ENCODE peak calls at places on chromosomes 7 and 10, in six cellular contexts. One of them, this sample, is unnamed.

GRCh38 chr7:21146642-21147423 is 281.1 kb upstream of the SP4 start:
- DNase-seq in heart right ventricle: no peak
- DNase-seq in COR-L47: no peak
- DNase-seq in stimulated activated CD8-positive, alpha-beta memory T cell treated with anti-CD3 and anti-CD28 coated beads, Interleukin-7, amount 100 ng/mL, for 1 hour: no peak
- DNase-seq in non-pigmented ciliary epithelial cell: no peak
- DNase-seq in SK-N-MC: no peak
- DNase-seq in this sample: no peak

GRCh38 chr10:91381562-91381923 is 28.6 kb upstream of the HECTD2 start:
- DNase-seq in heart right ventricle: no peak
- DNase-seq in COR-L47: no peak
- DNase-seq in stimulated activated CD8-positive, alpha-beta memory T cell treated with anti-CD3 and anti-CD28 coated beads, Interleukin-7, amount 100 ng/mL, for 1 hour: no peak
- DNase-seq in non-pigmented ciliary epithelial cell: no peak
- DNase-seq in SK-N-MC: no peak
- DNase-seq in this sample: no peak

GRCh38 chr10:85100495-85100894 is 772.1 kb downstream of the CCSER2 start:
- DNase-seq in heart right ventricle: no peak
- DNase-seq in COR-L47: no peak
- DNase-seq in stimulated activated CD8-positive, alpha-beta memory T cell treated with anti-CD3 and anti-CD28 coated beads, Interleukin-7, amount 100 ng/mL, for 1 hour: no peak
- DNase-seq in non-pigmented ciliary epithelial cell: no peak
- DNase-seq in SK-N-MC: no peak
- DNase-seq in this sample: no peak

GRCh38 chr7:115924398-115924797 is 106.2 kb downstream of the TFEC start:
- DNase-seq in heart right ventricle: no peak
- DNase-seq in COR-L47: no peak
- DNase-seq in stimulated activated CD8-positive, alpha-beta memory T cell treated with anti-CD3 and anti-CD28 coated beads, Interleukin-7, amount 100 ng/mL, for 1 hour: no peak
- DNase-seq in non-pigmented ciliary epithelial cell: no peak
- DNase-seq in SK-N-MC: no peak
- DNase-seq in this sample: no peak

GRCh38 chr7:47443049-47443448 is 138.9 kb downstream of the TNS3 start:
- DNase-seq in heart right ventricle: no peak
- DNase-seq in COR-L47: no peak
- DNase-seq in stimulated activated CD8-positive, alpha-beta memory T cell treated with anti-CD3 and anti-CD28 coated beads, Interleukin-7, amount 100 ng/mL, for 1 hour: no peak
- DNase-seq in non-pigmented ciliary epithelial cell: no peak
- DNase-seq in SK-N-MC: no peak
- DNase-seq in this sample: no peak

GRCh38 chr10:5488272-5489161 is 10.9 kb downstream of the CALML5 start:
- DNase-seq in heart right ventricle: no peak
- DNase-seq in COR-L47: peak
- DNase-seq in stimulated activated CD8-positive, alpha-beta memory T cell treated with anti-CD3 and anti-CD28 coated beads, Interleukin-7, amount 100 ng/mL, for 1 hour: no peak
- DNase-seq in non-pigmented ciliary epithelial cell: no peak
- DNase-seq in SK-N-MC: no peak
- DNase-seq in this sample: peak

GRCh38 chr10:110629680-110630191 is 14.4 kb upstream of the RBM20 start:
- DNase-seq in heart right ventricle: no peak
- DNase-seq in COR-L47: peak
- DNase-seq in stimulated activated CD8-positive, alpha-beta memory T cell treated with anti-CD3 and anti-CD28 coated beads, Interleukin-7, amount 100 ng/mL, for 1 hour: no peak
- DNase-seq in non-pigmented ciliary epithelial cell: peak
- DNase-seq in SK-N-MC: no peak
- DNase-seq in this sample: peak

GRCh38 chr7:4817178-4817905 is 41.9 kb downstream of the AP5Z1 start:
- DNase-seq in heart right ventricle: no peak
- DNase-seq in COR-L47: no peak
- DNase-seq in stimulated activated CD8-positive, alpha-beta memory T cell treated with anti-CD3 and anti-CD28 coated beads, Interleukin-7, amount 100 ng/mL, for 1 hour: no peak
- DNase-seq in non-pigmented ciliary epithelial cell: no peak
- DNase-seq in SK-N-MC: no peak
- DNase-seq in this sample: no peak

GRCh38 chr10:133158756-133159610 is 1.0 kb upstream of the KNDC1 start:
- DNase-seq in heart right ventricle: no peak
- DNase-seq in COR-L47: peak
- DNase-seq in stimulated activated CD8-positive, alpha-beta memory T cell treated with anti-CD3 and anti-CD28 coated beads, Interleukin-7, amount 100 ng/mL, for 1 hour: no peak
- DNase-seq in non-pigmented ciliary epithelial cell: no peak
- DNase-seq in SK-N-MC: no peak
- DNase-seq in this sample: no peak